ENCODE peak calls at places on chromosomes 1 and 21, in four cellular contexts. Y is mesendoderm, B is IMR-90, Z is H1. Q is an unnamed sample.

GRCh38 chr1:206797534-206798383 is 25.5 kb upstream of the IL10 start:
- DNase-seq in B (no peak), Y (peak), Z (peak), Q (peak)

GRCh38 chr1:5865056-5865455 is 127.2 kb downstream of the NPHP4 start:
- DNase-seq in B (no peak), Z (no peak), Y (no peak), Q (no peak)

GRCh38 chr1:36871146-36871971 is 163.0 kb downstream of the GRIK3 start:
- DNase-seq in Z (no peak), B (peak), Y (no peak), Q (no peak)

GRCh38 chr1:147772540-147772939 is 12.1 kb upstream of the GJA5 start:
- DNase-seq in Y (no peak), B (no peak), Z (no peak), Q (no peak)

GRCh38 chr1:52352690-52353089 is 13.3 kb downstream of the CC2D1B start:
- DNase-seq in Z (no peak), B (no peak), Y (no peak), Q (no peak)

GRCh38 chr1:232628335-232629214 is 1.4 kb downstream of the SIPA1L2 start:
- DNase-seq in Y (no peak), B (peak), Z (no peak), Q (no peak)

GRCh38 chr1:50251592-50252165 is 143.0 kb downstream of the ELAVL4 start:
- DNase-seq in Y (peak), Z (peak), B (no peak), Q (peak)

GRCh38 chr1:55572878-55573734 is 357.9 kb upstream of the USP24 start:
- DNase-seq in Z (no peak), Y (no peak), B (peak), Q (no peak)

GRCh38 chr21:42299324-42300044 is 15.7 kb downstream of the TFF3 start:
- DNase-seq in Y (no peak), Z (no peak), B (no peak), Q (no peak)

GRCh38 chr1:74437035-74437434 is 75.4 kb downstream of the LRRC53 start:
- DNase-seq in Z (no peak), B (no peak), Y (no peak), Q (no peak)

GRCh38 chr1:6905790-6906189 is 120.5 kb downstream of the CAMTA1 start:
- DNase-seq in Z (no peak), B (no peak), Y (no peak), Q (peak)

GRCh38 chr1:17011439-17012307 is at the start of gene ATP13A2:
- DNase-seq in B (peak), Y (peak), Z (peak), Q (peak)

GRCh38 chr21:21067375-21067774 is 69.2 kb downstream of the NCAM2 start:
- DNase-seq in B (no peak), Z (no peak), Y (no peak), Q (no peak)

GRCh38 chr1:211625040-211625439 is 46.1 kb upstream of the SLC30A1 start:
- DNase-seq in Y (peak), Z (no peak), B (peak), Q (no peak)

GRCh38 chr21:31233711-31234110 is 110.3 kb downstream of the TIAM1 start:
- DNase-seq in Y (no peak), B (no peak), Z (no peak), Q (no peak)

GRCh38 chr21:43345746-43346409 is 81.1 kb downstream of the SIK1 start:
- DNase-seq in Z (no peak), B (peak), Y (no peak), Q (no peak)

GRCh38 chr21:39676054-39676771 is 63.5 kb downstream of the B3GALT5 start:
- DNase-seq in Z (no peak), Y (peak), B (no peak), Q (no peak)

GRCh38 chr1:203137324-203137723 is 9.8 kb downstream of the ADORA1 start:
- DNase-seq in Y (no peak), Z (no peak), B (no peak), Q (no peak)

GRCh38 chr21:34996304-34997081 is 52.6 kb downstream of the RUNX1 start:
- DNase-seq in Z (no peak), B (peak), Y (no peak), Q (no peak)

GRCh38 chr1:245715291-245715701 is 560.5 kb downstream of the KIF26B start:
- DNase-seq in Y (no peak), B (peak), Z (no peak), Q (no peak)
- H2AK5ac ChIP-seq in Y (no peak), B (no peak), Z (no peak), Q (no peak)

DNA sequence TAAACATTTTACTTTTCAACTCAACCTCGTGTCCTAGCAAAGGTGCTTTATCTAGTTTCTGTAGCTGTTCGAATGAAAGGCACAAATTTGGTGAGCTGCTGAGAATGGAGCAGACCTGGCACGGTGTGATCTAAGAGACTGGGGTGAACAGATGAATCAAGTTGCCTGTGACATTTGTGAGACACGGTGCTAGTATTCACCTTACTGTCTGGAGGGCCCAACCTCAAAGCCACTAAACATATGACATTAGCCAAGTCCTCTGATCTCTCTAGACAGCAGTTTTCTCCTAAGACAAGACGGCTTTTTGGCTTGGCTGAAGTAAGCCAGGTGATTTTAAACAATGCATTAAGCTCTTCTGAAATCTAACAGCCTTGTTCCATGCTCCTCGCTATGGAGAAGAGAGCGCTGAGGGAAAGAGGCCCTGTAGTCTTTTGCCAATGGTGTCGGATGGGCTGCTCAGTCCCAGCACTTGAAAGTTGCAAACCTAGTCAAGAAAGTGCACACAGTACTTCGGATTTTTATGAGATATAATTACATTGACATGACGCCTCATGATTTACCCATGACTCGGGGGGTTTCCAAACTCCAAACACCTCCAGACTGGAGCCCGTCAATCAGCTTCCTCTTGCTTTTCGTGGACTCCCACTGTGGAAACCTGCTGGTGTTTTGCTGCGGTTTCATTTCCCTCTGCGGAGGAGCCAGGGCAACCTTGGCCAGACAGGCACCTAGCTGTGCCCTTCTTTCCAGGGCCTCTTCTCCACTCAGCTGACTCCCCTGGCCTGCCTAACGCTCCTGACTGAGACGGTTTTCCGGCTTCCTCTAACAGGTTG is 789 bp upstream of the TOR3A start:
- DNase-seq in B (no peak), Z (no peak), Y (no peak), Q (no peak)
- H4K5ac ChIP-seq in B (peak), Z (peak), Y (no peak), Q (no peak)

DNA sequence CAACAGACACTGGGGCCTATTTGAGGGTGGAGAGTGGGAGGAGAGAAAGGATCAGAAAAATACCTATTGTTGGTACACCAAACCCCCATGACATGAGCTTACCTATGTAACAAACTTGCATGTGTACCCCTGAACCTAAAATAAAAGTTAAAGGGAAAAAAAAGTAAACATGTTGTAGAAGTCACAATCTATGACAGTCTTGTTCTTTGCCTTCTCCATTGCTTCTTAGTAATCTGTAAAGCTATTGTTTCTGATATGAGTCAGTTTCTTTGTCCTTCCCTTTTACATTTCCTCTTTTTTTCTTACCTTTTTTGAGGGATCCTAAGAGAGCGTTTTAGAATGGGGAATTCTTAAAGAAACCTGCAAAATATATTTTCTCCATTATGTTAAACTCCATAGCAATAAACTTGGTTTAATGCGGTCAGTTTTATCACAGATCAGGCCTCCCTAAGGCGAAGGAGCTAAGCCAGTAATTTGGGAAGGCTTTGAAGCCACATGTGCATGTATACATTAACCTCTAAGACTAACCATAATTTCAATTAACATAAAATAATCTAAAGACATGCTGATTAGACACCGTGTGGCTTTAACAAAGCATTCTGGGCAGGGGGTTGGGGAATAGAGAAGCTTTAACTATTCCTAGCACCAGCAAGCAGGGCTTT is 77.8 kb upstream of the C1orf105 start:
- DNase-seq in Z (no peak), B (no peak), Y (no peak), Q (no peak)
- H2AK5ac ChIP-seq in Z (no peak), B (no peak), Y (no peak), Q (no peak)

DNA sequence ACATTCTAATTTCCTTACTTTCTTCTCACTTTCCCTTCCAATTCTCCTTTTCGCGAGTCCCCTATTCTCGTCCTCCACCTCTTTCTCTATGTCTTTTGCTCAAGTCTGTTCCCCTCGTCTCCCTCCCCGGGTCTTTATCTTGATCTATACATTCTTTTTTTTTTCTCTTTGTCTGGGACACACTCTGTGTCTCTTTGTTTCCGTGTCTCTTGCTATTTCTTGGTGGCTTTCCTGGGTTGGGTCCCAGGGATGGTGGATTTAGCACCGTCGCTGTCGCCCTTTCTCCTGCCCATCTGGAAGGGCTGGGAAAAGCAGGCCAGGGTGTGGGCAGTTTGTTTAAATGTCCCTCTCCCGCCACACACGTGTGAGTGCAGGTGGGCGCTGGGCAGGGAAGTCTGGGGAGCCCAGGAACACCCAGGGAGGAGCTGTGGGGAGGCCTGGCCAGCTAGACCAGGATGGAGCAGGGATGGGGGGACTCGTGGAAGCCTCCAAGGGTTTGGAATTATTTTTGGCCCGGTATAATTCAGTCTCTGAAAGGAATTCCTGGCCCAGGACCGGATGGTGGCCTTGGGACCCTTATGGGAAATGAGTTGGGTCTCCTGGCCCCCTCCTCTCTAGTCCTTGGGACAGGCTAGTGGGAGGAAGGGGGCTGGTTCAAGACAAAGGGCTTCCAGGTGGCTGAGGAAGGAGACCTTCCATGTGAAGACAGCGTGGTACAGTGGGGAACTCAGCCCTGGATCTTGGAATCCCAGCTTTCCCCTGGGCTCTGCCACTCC is 9.5 kb upstream of the ID3 start:
- DNase-seq in Y (no peak), B (no peak), Z (no peak), Q (peak)
- H4K5ac ChIP-seq in Y (no peak), B (peak), Z (peak), Q (peak)

DNA sequence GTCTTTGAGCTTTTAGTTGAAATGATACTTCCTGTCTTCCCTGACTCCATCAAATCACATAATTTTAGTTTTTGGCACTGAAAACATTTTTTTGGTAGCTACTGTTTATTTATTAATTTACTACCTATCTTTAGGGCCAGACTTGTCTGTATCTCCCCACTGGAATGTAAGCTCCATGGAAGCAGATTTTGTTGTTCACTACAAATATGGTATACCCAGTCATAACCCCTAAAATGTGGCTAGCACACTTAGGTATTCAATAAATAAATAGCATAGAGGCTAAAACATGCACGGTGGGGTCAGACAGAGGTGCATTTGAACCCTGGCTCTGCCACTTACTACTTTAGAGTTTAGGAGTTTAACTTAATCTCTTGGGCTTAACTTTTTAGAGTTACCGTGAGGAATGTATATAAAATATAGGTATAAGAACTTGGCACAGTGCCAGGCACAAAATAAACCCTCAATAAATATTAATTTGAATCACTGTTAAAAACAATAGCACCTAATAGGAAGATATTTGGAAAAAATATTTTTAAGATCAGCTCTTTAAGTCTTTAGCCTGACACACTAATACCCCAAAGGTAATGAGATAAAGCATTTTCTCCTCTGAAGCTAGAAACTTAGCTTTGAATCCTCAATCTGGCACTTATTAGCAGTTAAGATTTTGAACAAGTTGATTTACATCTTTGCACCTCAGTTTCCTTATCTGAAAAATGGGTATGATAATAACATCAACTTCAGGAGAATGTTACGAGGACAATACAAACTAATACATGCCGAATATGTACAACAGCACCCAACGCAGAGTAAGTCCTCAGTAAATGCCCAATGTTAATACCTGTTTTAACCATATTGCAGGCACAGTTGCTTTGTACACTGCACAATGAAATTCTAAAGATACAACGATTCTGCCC is 59.6 kb upstream of the HP1BP3 start:
- DNase-seq in Y (no peak), Z (no peak), B (peak), Q (no peak)
- H2AK5ac ChIP-seq in Y (no peak), Z (no peak), B (no peak), Q (no peak)

Q was measured in H9.